ENCODE peak calls at places on chromosomes 11 and 22, in nine cellular contexts. T, H, O, G, N, R, P, J and S are unnamed samples.

GRCh38 chr11:73152861-73153483 is 10.9 kb upstream of the FCHSD2 start:
- DNase-seq in H (peak; percentile 15), J (peak; percentile 57), P (no peak), N (no peak), G (peak; percentile 53), T (peak; percentile 98), R (no peak), O (no peak), S (peak; percentile 48)

GRCh38 chr22:16955678-16956210 is 52.3 kb downstream of the GAB4 start:
- DNase-seq in N (no peak), H (no peak), G (peak; percentile 22), T (no peak), J (no peak), O (no peak), P (no peak), R (no peak), S (no peak)

GRCh38 chr22:32073823-32074380 is 30.8 kb downstream of the SLC5A1 start:
- DNase-seq in N (peak; percentile 28), O (no peak), P (no peak), J (no peak), G (no peak), T (no peak), R (no peak), H (no peak), S (peak; percentile 38)

GRCh38 chr22:17994424-17995108 is 29.8 kb downstream of the MICAL3 start:
- DNase-seq in G (no peak), N (no peak), T (peak; percentile 89), O (no peak), P (no peak), H (no peak), J (no peak), R (no peak), S (no peak)

GRCh38 chr11:117232911-117233409 is 489 bp downstream of the RNF214 start:
- DNase-seq in O (no peak), J (no peak), N (peak; percentile 18), P (peak; percentile 69), R (peak; percentile 59), G (no peak), T (peak; percentile 29), H (peak; percentile 74), S (no peak)

GRCh38 chr11:113262594-113262993 is 51.8 kb upstream of the TTC12 start:
- DNase-seq in P (no peak), R (no peak), O (no peak), G (no peak), J (no peak), H (no peak), N (no peak), T (no peak), S (no peak)

GRCh38 chr11:35662649-35663407 is at the start of gene TRIM44:
- DNase-seq in T (peak; percentile 59), N (peak; percentile 86), J (peak; percentile 81), O (peak; percentile 63), P (peak; percentile 92), G (peak; percentile 79), R (peak; percentile 83), H (peak; percentile 74), S (peak; percentile 87)

GRCh38 chr22:17422736-17423343 is 53.6 kb downstream of the CECR2 start:
- DNase-seq in R (no peak), O (no peak), T (no peak), J (no peak), G (no peak), N (no peak), H (no peak), P (no peak), S (no peak)

GRCh38 chr11:125170001-125170405 is 5.5 kb downstream of the PKNOX2 start:
- DNase-seq in T (no peak), P (no peak), G (no peak), J (no peak), H (peak; percentile 22), O (no peak), N (peak; percentile 32), R (no peak), S (no peak)

GRCh38 chr11:125173556-125173955 is 9.0 kb downstream of the PKNOX2 start:
- DNase-seq in J (no peak), N (no peak), R (no peak), G (no peak), O (no peak), H (no peak), T (no peak), P (no peak), S (no peak)

GRCh38 chr11:125173027-125173426 is 8.5 kb downstream of the PKNOX2 start:
- DNase-seq in O (no peak), R (no peak), P (no peak), N (no peak), H (no peak), J (no peak), G (no peak), T (no peak), S (no peak)

GRCh38 chr11:125170406-125171031 is 6.0 kb downstream of the PKNOX2 start:
- DNase-seq in P (peak; percentile 76), T (no peak), H (peak; percentile 65), J (no peak), G (no peak), O (no peak), R (peak; percentile 79), N (peak; percentile 65), S (no peak)

GRCh38 chr11:125171974-125172373 is 7.4 kb downstream of the PKNOX2 start:
- DNase-seq in J (no peak), N (no peak), R (no peak), T (no peak), G (no peak), O (no peak), H (no peak), P (no peak), S (no peak)
- H3K4me1 ChIP-seq in J (no peaks in the 10 kb centered on the region), N (peaks cover 87% of the 10 kb centered on the region), R (peaks cover 72% of the 10 kb centered on the region), T (no peaks in the 10 kb centered on the region), G (peaks cover under 1% of the 10 kb centered on the region), O (peaks cover 14% of the 10 kb centered on the region), H (peaks cover 51% of the 10 kb centered on the region), P (peaks cover 62% of the 10 kb centered on the region), S (no peaks in the 10 kb centered on the region)

GRCh38 chr11:26286472-26287066 is 45.4 kb upstream of the ANO3 start:
- DNase-seq in T (peak; percentile 42), O (no peak), H (peak; percentile 87), G (no peak), R (no peak), N (peak; percentile 22), J (no peak), P (no peak), S (no peak)
- TF ChIP-seq CTCF in T (peak; percentile 83), O (no peak), H (peak; percentile 70), G (no peak), R (peak; percentile 49), N (no peak), J (no peak), P (no peak), S (no peak)

DNA sequence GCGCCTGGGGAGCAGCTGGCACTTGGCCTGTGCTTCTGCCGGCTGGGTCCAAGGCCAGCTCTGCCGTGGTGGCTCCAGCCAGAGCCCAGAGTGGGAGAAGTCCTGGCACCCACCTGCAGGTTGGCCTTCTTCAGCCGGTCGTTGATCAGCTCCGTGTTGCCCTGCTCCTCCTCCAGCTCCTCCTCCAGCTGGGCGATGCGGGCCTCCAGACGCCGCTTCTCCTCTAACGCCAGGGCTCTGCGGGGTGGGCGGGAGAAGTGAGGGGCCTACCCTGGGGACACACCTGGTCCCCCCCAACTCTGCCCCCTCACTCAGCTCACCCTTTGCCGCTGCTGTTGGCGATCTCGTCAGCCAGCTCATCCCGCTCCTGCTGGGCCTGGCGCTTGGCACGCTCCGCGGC is 32.6 kb downstream of the APOL1 start:
- DNase-seq in G (no peak), P (peak; percentile 48), R (no peak), N (no peak), H (no peak), T (no peak), J (no peak), O (no peak), S (no peak)
- H3K36me3 ChIP-seq in G (peaks cover 71% of the 10 kb centered on the region), P (peaks cover 13% of the 10 kb centered on the region), R (peaks cover 95% of the 10 kb centered on the region), N (peaks cover 78% of the 10 kb centered on the region), H (no peaks in the 10 kb centered on the region), T (peaks cover 91% of the 10 kb centered on the region), J (peaks cover 45% of the 10 kb centered on the region), O (peaks cover 53% of the 10 kb centered on the region), S (peaks cover 65% of the 10 kb centered on the region)

GRCh38 chr11:63869171-63869591 is 30.3 kb downstream of the MARK2 start:
- DNase-seq in J (peak; percentile 66), H (no peak), G (no peak), R (no peak), N (peak; percentile 41), O (peak; percentile 67), T (no peak), P (no peak), S (peak; percentile 67)

GRCh38 chr11:63868399-63869064 is 29.6 kb downstream of the MARK2 start:
- DNase-seq in P (no peak), T (no peak), R (no peak), H (no peak), N (no peak), G (no peak), J (no peak), O (no peak), S (peak; percentile 33)

GRCh38 chr11:63867511-63867910 is 28.6 kb downstream of the MARK2 start:
- DNase-seq in R (no peak), G (no peak), O (no peak), N (no peak), H (no peak), P (no peak), J (no peak), T (no peak), S (peak; percentile 15)

GRCh38 chr11:63862923-63863322 is 24.0 kb downstream of the MARK2 start:
- DNase-seq in T (no peak), O (no peak), R (no peak), H (no peak), G (no peak), J (no peak), N (peak; percentile 78), P (no peak), S (peak; percentile 73)

GRCh38 chr11:63866211-63866610 is 27.3 kb downstream of the MARK2 start:
- DNase-seq in O (peak; percentile 80), T (peak; percentile 29), P (peak; percentile 62), N (peak; percentile 86), J (peak; percentile 73), G (peak; percentile 76), R (peak; percentile 73), H (no peak), S (peak; percentile 46)
- H3K4me1 ChIP-seq in O (peaks cover 49% of the 10 kb centered on the region), T (peaks cover 20% of the 10 kb centered on the region), P (peaks cover 50% of the 10 kb centered on the region), N (peaks cover 71% of the 10 kb centered on the region), J (peaks cover 69% of the 10 kb centered on the region), G (peaks cover 74% of the 10 kb centered on the region), R (peaks cover 66% of the 10 kb centered on the region), H (peaks cover 13% of the 10 kb centered on the region), S (peaks cover 75% of the 10 kb centered on the region)

GRCh38 chr22:45239378-45240136 is 1.1 kb downstream of the KIAA0930 start:
- DNase-seq in P (peak; percentile 48), T (no peak), G (no peak), R (no peak), O (no peak), H (no peak), N (no peak), J (no peak), S (no peak)

GRCh38 chr22:45240137-45240809 is 421 bp downstream of the KIAA0930 start:
- DNase-seq in J (no peak), H (peak; percentile 43), O (no peak), P (peak; percentile 62), R (no peak), N (no peak), T (peak; percentile 41), G (peak; percentile 33), S (peak; percentile 76)

GRCh38 chr22:45246060-45246985 is 5.6 kb upstream of the KIAA0930 start:
- DNase-seq in H (no peak), O (peak; percentile 67), T (no peak), R (peak; percentile 76), N (peak; percentile 95), G (no peak), J (peak; percentile 62), P (peak; percentile 48), S (peak; percentile 61)

GRCh38 chr22:45240810-45241631 is at the start of gene KIAA0930:
- DNase-seq in P (peak; percentile 91), N (peak; percentile 76), T (peak; percentile 90), H (peak; percentile 93), O (peak; percentile 66), R (peak; percentile 75), J (peak; percentile 39), G (peak; percentile 78), S (peak; percentile 85)

GRCh38 chr22:45242778-45243191 is 2.1 kb upstream of the KIAA0930 start:
- DNase-seq in O (peak; percentile 76), G (no peak), R (no peak), P (no peak), T (no peak), N (peak; percentile 90), J (no peak), H (no peak), S (peak; percentile 81)
- TF ChIP-seq CTCF in O (no peak), G (no peak), R (no peak), P (no peak), T (peak; percentile 44), N (no peak), J (no peak), H (peak; percentile 19), S (no peak)